ENCODE peak calls at places on chromosomes 2 and 18, in five cellular contexts. One of them, this sample, is unnamed.

GRCh38 chr2:213057977-213058376 is 93.4 kb downstream of the IKZF2 start:
- DNase-seq in T-helper 1 cell: no peak
- DNase-seq in astrocyte: peak
- DNase-seq in cardiac septum: no peak
- DNase-seq in psoas muscle: no peak
- DNase-seq in this sample: no peak

GRCh38 chr18:79305976-79306375 is 89.8 kb upstream of the NFATC1 start:
- DNase-seq in cardiac septum: no peak
- DNase-seq in T-helper 1 cell: no peak
- DNase-seq in astrocyte: no peak
- DNase-seq in psoas muscle: no peak
- DNase-seq in this sample: no peak

GRCh38 chr2:95312543-95313205 is 15.5 kb downstream of the KCNIP3 start:
- DNase-seq in cardiac septum: no peak
- DNase-seq in astrocyte: no peak
- DNase-seq in psoas muscle: no peak
- DNase-seq in T-helper 1 cell: no peak
- DNase-seq in this sample: no peak

GRCh38 chr2:23516546-23517256 is 131.7 kb downstream of the KLHL29 start:
- DNase-seq in T-helper 1 cell: no peak
- DNase-seq in astrocyte: no peak
- DNase-seq in cardiac septum: no peak
- DNase-seq in psoas muscle: no peak
- DNase-seq in this sample: no peak

GRCh38 chr18:10052871-10053270 is 139.1 kb downstream of the VAPA start:
- DNase-seq in cardiac septum: no peak
- DNase-seq in T-helper 1 cell: no peak
- DNase-seq in astrocyte: no peak
- DNase-seq in psoas muscle: no peak
- DNase-seq in this sample: no peak

GRCh38 chr2:223701761-223702160 is 99.6 kb upstream of the SCG2 start:
- DNase-seq in astrocyte: no peak
- DNase-seq in T-helper 1 cell: no peak
- DNase-seq in psoas muscle: no peak
- DNase-seq in cardiac septum: no peak
- DNase-seq in this sample: no peak

GRCh38 chr2:188326669-188327301 is 35.1 kb downstream of the GULP1 start:
- DNase-seq in astrocyte: peak
- DNase-seq in psoas muscle: no peak
- DNase-seq in cardiac septum: no peak
- DNase-seq in T-helper 1 cell: no peak
- DNase-seq in this sample: no peak

GRCh38 chr2:176466918-176467452 is 197.7 kb downstream of the MTX2 start:
- DNase-seq in astrocyte: no peak
- DNase-seq in psoas muscle: no peak
- DNase-seq in cardiac septum: no peak
- DNase-seq in T-helper 1 cell: no peak
- DNase-seq in this sample: no peak

GRCh38 chr2:216502776-216503629 is 4.4 kb downstream of the RPL37A start:
- DNase-seq in psoas muscle: no peak
- DNase-seq in T-helper 1 cell: no peak
- DNase-seq in astrocyte: no peak
- DNase-seq in cardiac septum: no peak
- DNase-seq in this sample: no peak

GRCh38 chr2:56191617-56192016 is 7.8 kb downstream of the CCDC85A start:
- DNase-seq in cardiac septum: no peak
- DNase-seq in T-helper 1 cell: no peak
- DNase-seq in astrocyte: peak
- DNase-seq in psoas muscle: no peak
- DNase-seq in this sample: no peak

GRCh38 chr18:5164903-5165302 is 32.2 kb downstream of the AKAIN1 start:
- DNase-seq in astrocyte: no peak
- DNase-seq in cardiac septum: no peak
- DNase-seq in T-helper 1 cell: no peak
- DNase-seq in psoas muscle: no peak
- DNase-seq in this sample: no peak

GRCh38 chr2:231680284-231680991 is 27.9 kb upstream of the PTMA start:
- DNase-seq in astrocyte: no peak
- DNase-seq in T-helper 1 cell: no peak
- DNase-seq in cardiac septum: no peak
- DNase-seq in psoas muscle: no peak
- DNase-seq in this sample: no peak

GRCh38 chr2:229270551-229271410 is at the start of gene PID1:
- DNase-seq in T-helper 1 cell: no peak
- DNase-seq in cardiac septum: no peak
- DNase-seq in psoas muscle: peak
- DNase-seq in astrocyte: peak
- DNase-seq in this sample: no peak

GRCh38 chr2:122422384-122422991 is 667.0 kb downstream of the TSN start:
- DNase-seq in T-helper 1 cell: no peak
- DNase-seq in astrocyte: no peak
- DNase-seq in psoas muscle: no peak
- DNase-seq in cardiac septum: no peak
- DNase-seq in this sample: no peak

GRCh38 chr2:145984541-145984940 is 1464.6 kb upstream of the ZEB2 start:
- DNase-seq in psoas muscle: no peak
- DNase-seq in T-helper 1 cell: no peak
- DNase-seq in astrocyte: peak
- DNase-seq in cardiac septum: no peak
- DNase-seq in this sample: no peak

GRCh38 chr2:200578778-200579177 is 7.0 kb upstream of the AOX1 start:
- DNase-seq in T-helper 1 cell: no peak
- DNase-seq in cardiac septum: no peak
- DNase-seq in astrocyte: no peak
- DNase-seq in psoas muscle: no peak
- DNase-seq in this sample: no peak

GRCh38 chr18:9536354-9537152 is 61.2 kb downstream of the RALBP1 start:
- DNase-seq in cardiac septum: no peak
- DNase-seq in astrocyte: no peak
- DNase-seq in T-helper 1 cell: no peak
- DNase-seq in psoas muscle: no peak
- DNase-seq in this sample: no peak

GRCh38 chr2:12816379-12817306 is 99.9 kb downstream of the TRIB2 start:
- DNase-seq in astrocyte: peak
- DNase-seq in cardiac septum: no peak
- DNase-seq in T-helper 1 cell: no peak
- DNase-seq in psoas muscle: no peak
- DNase-seq in this sample: no peak

GRCh38 chr2:70124983-70125480 is 37.8 kb downstream of the PCBP1 start:
- DNase-seq in T-helper 1 cell: peak
- DNase-seq in cardiac septum: peak
- DNase-seq in astrocyte: no peak
- DNase-seq in psoas muscle: peak
- DNase-seq in this sample: peak

GRCh38 chr2:226300487-226300886 is 499.1 kb downstream of the IRS1 start:
- DNase-seq in astrocyte: no peak
- DNase-seq in psoas muscle: no peak
- DNase-seq in cardiac septum: no peak
- DNase-seq in T-helper 1 cell: no peak
- DNase-seq in this sample: no peak